ENCODE peak calls at places on chromosomes 4 and X, in eight cellular contexts. G is kidney glomerular epithelial cell; B is 8988T; R is naive thymus-derived CD4-positive, alpha-beta T cell; J is CD14-positive monocyte; U is H9; C is hepatocyte; V is cardiac muscle cell. H is an unnamed sample.

GRCh38 chr4:119744580-119744979 is 116.0 kb upstream of the PDE5A start:
- DNase-seq in J (no peak), R (no peak), U (no peak), C (no peak), G (no peak), B (no peak), V (no peak), H (no peak)

GRCh38 chr4:41814565-41814964 is 66.0 kb upstream of the PHOX2B start:
- DNase-seq in C (peak), V (peak), R (no peak), B (no peak), J (no peak), U (peak), G (no peak), H (no peak)

GRCh38 chr4:85715996-85716737 is 241.2 kb downstream of the ARHGAP24 start:
- DNase-seq in B (no peak), C (no peak), V (peak), G (no peak), U (no peak), R (no peak), J (no peak), H (no peak)

GRCh38 chr4:42519803-42520417 is 122.6 kb downstream of the SHISA3 start:
- DNase-seq in G (peak), J (no peak), C (peak), V (peak), U (no peak), R (peak), B (no peak), H (no peak)

GRCh38 chr4:5927747-5928146 is 34.9 kb upstream of the CRMP1 start:
- DNase-seq in V (no peak), C (no peak), B (no peak), R (no peak), G (no peak), U (no peak), J (no peak), H (no peak)

GRCh38 chr4:42865572-42866189 is 26.8 kb upstream of the GRXCR1 start:
- DNase-seq in V (peak), R (peak), J (no peak), G (peak), C (peak), B (peak), U (peak), H (no peak)

GRCh38 chr4:30720021-30720655 is at the start of gene PCDH7:
- DNase-seq in J (no peak), B (peak), G (no peak), R (no peak), C (peak), U (peak), V (peak), H (no peak)

GRCh38 chr4:15883611-15884243 is 54.8 kb downstream of the FGFBP1 start:
- DNase-seq in G (no peak), C (no peak), V (no peak), U (no peak), B (no peak), R (no peak), J (no peak), H (no peak)

GRCh38 chr4:127165971-127166370 is 466.8 kb upstream of the INTU start:
- DNase-seq in U (no peak), G (no peak), C (no peak), R (no peak), B (no peak), J (no peak), V (no peak), H (no peak)

GRCh38 chrX:37684426-37684825 is 1.2 kb upstream of the XK start:
- DNase-seq in G (no peak), B (no peak), R (no peak), V (no peak), C (no peak), U (no peak), J (no peak), H (no peak)

GRCh38 chr4:1199556-1200331 is 27.4 kb upstream of the SPON2 start:
- DNase-seq in V (no peak), J (no peak), B (peak), U (peak), G (no peak), R (no peak), C (peak), H (no peak)

GRCh38 chrX:76148011-76148665 is 24.7 kb upstream of the PBDC1 start:
- DNase-seq in B (no peak), R (no peak), J (no peak), C (no peak), G (no peak), V (peak), U (no peak), H (no peak)

GRCh38 chr4:150683775-150684350 is 101.9 kb downstream of the MAB21L2 start:
- DNase-seq in G (no peak), B (no peak), C (no peak), J (no peak), V (no peak), U (no peak), R (no peak), H (no peak)

GRCh38 chr4:53905935-53906377 is 158.4 kb downstream of the CHIC2 start:
- DNase-seq in V (peak), G (peak), R (no peak), B (no peak), U (peak), J (no peak), C (peak), H (peak)

GRCh38 chr4:74376888-74377483 is 12.0 kb downstream of the EREG start:
- DNase-seq in C (peak), U (no peak), G (peak), V (peak), R (peak), J (no peak), B (no peak), H (no peak)

GRCh38 chrX:14504960-14505538 is 24.3 kb upstream of the GLRA2 start:
- DNase-seq in U (no peak), V (no peak), R (no peak), B (no peak), C (no peak), J (no peak), G (no peak), H (no peak)

GRCh38 chrX:70332600-70332999 is 42.7 kb downstream of the KIF4A start:
- DNase-seq in R (no peak), G (no peak), J (no peak), B (no peak), U (no peak), C (no peak), V (no peak), H (no peak)

GRCh38 chr4:95507147-95507546 is 41.6 kb downstream of the UNC5C start:
- DNase-seq in G (no peak), B (no peak), R (no peak), C (no peak), J (no peak), U (no peak), V (peak), H (no peak)

GRCh38 chr4:80360102-80360501 is 24.6 kb downstream of the CFAP299 start:
- DNase-seq in B (no peak), G (no peak), U (peak), V (no peak), C (no peak), R (no peak), J (no peak), H (no peak)

GRCh38 chr4:143559757-143560147 is 46.2 kb downstream of the SMARCA5 start:
- DNase-seq in C (peak), V (peak), B (no peak), G (no peak), J (no peak), R (peak), U (peak), H (no peak)

GRCh38 chr4:184355111-184355604 is 119.2 kb downstream of the IRF2 start:
- DNase-seq in C (peak), U (peak), B (peak), G (peak), V (peak), R (peak), J (peak), H (no peak)

GRCh38 chr4:6549445-6549844 is 25.5 kb upstream of the MAN2B2 start:
- DNase-seq in R (no peak), V (no peak), C (no peak), J (no peak), G (no peak), B (no peak), U (peak), H (no peak)

GRCh38 chr4:154928640-154929257 is 147.7 kb downstream of the RBM46 start:
- DNase-seq in U (peak), G (peak), B (no peak), J (no peak), V (peak), C (peak), R (no peak), H (no peak)

GRCh38 chr4:83219344-83219990 is 65.1 kb downstream of the COQ2 start:
- DNase-seq in R (peak), C (no peak), V (no peak), B (no peak), J (no peak), G (no peak), U (no peak), H (peak)

GRCh38 chr4:73281982-73282381 is 23.4 kb upstream of the ANKRD17 start:
- DNase-seq in B (no peak), R (no peak), J (no peak), V (no peak), G (no peak), U (no peak), C (no peak), H (no peak)

GRCh38 chr4:162245051-162245450 is 81.3 kb upstream of the FSTL5 start:
- DNase-seq in R (no peak), J (no peak), B (no peak), C (no peak), G (no peak), V (no peak), U (no peak), H (no peak)

H was measured in esophagus muscularis mucosa.